ENCODE peak calls at places on chromosomes 13 and 19, in five cellular contexts. One of them, this sample, is unnamed.

GRCh38 chr19:33432408-33433170 is 59.1 kb downstream of the CEBPG start:
- DNase-seq in brain microvascular endothelial cell: no peak
- DNase-seq in Peyer's patch: peak
- DNase-seq in suprapubic skin: no peak
- DNase-seq in dorsolateral prefrontal cortex: peak
- DNase-seq in this sample: no peak

GRCh38 chr13:86758116-86758515 is 913.1 kb upstream of the SLITRK5 start:
- DNase-seq in Peyer's patch: no peak
- DNase-seq in brain microvascular endothelial cell: no peak
- DNase-seq in suprapubic skin: no peak
- DNase-seq in dorsolateral prefrontal cortex: no peak
- DNase-seq in this sample: no peak

GRCh38 chr13:76944457-76944856 is 3.9 kb upstream of the ACOD1 start:
- DNase-seq in dorsolateral prefrontal cortex: no peak
- DNase-seq in suprapubic skin: no peak
- DNase-seq in brain microvascular endothelial cell: peak
- DNase-seq in Peyer's patch: no peak
- DNase-seq in this sample: no peak

GRCh38 chr19:2970201-2970838 is 7.0 kb upstream of the TLE6 start:
- DNase-seq in suprapubic skin: no peak
- DNase-seq in Peyer's patch: no peak
- DNase-seq in dorsolateral prefrontal cortex: no peak
- DNase-seq in brain microvascular endothelial cell: no peak
- DNase-seq in this sample: no peak

GRCh38 chr19:30224689-30225606 is 147.2 kb upstream of the ZNF536 start:
- DNase-seq in dorsolateral prefrontal cortex: no peak
- DNase-seq in brain microvascular endothelial cell: no peak
- DNase-seq in Peyer's patch: no peak
- DNase-seq in suprapubic skin: no peak
- DNase-seq in this sample: no peak

GRCh38 chr19:50214699-50215543 is 11.5 kb downstream of the MYH14 start:
- DNase-seq in brain microvascular endothelial cell: no peak
- DNase-seq in Peyer's patch: peak
- DNase-seq in suprapubic skin: peak
- DNase-seq in dorsolateral prefrontal cortex: no peak
- DNase-seq in this sample: no peak

GRCh38 chr13:86792153-86792651 is 879.0 kb upstream of the SLITRK5 start:
- DNase-seq in suprapubic skin: peak
- DNase-seq in dorsolateral prefrontal cortex: no peak
- DNase-seq in brain microvascular endothelial cell: no peak
- DNase-seq in Peyer's patch: no peak
- DNase-seq in this sample: no peak

GRCh38 chr13:36548129-36548528 is 115.8 kb downstream of the CCNA1 start:
- DNase-seq in dorsolateral prefrontal cortex: no peak
- DNase-seq in Peyer's patch: no peak
- DNase-seq in suprapubic skin: no peak
- DNase-seq in brain microvascular endothelial cell: no peak
- DNase-seq in this sample: no peak

GRCh38 chr13:26229080-26229615 is 7.0 kb upstream of the RNF6 start:
- DNase-seq in suprapubic skin: no peak
- DNase-seq in Peyer's patch: no peak
- DNase-seq in dorsolateral prefrontal cortex: no peak
- DNase-seq in brain microvascular endothelial cell: no peak
- DNase-seq in this sample: no peak

GRCh38 chr19:5093297-5093858 is 124.5 kb downstream of the KDM4B start:
- DNase-seq in Peyer's patch: no peak
- DNase-seq in brain microvascular endothelial cell: no peak
- DNase-seq in dorsolateral prefrontal cortex: no peak
- DNase-seq in suprapubic skin: no peak
- DNase-seq in this sample: no peak

GRCh38 chr19:18832331-18833140 is 777 bp downstream of the UPF1 start:
- DNase-seq in dorsolateral prefrontal cortex: no peak
- DNase-seq in suprapubic skin: no peak
- DNase-seq in brain microvascular endothelial cell: peak
- DNase-seq in Peyer's patch: peak
- DNase-seq in this sample: no peak

DNA sequence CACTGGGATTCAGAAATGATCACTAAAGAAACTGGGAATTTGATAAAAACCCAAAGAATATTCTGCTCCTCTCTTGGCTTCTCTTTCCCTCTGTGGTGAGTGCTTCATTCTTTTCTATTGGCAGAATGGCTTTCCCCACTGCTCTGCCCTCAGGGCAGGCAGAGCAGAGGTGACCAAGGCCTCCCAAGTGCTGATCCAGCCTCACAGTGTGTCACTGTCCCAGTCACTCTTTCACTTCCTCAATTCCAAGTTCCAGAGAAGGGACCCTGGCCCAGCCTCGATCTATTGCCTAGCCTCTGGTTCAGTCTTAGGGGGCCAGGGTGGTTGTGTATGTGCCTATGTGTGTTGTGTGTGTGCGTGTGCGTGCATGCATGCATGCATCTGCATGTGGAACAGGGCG is 180.6 kb upstream of the TMTC4 start:
- DNase-seq in brain microvascular endothelial cell: no peak
- DNase-seq in Peyer's patch: no peak
- DNase-seq in dorsolateral prefrontal cortex: no peak
- DNase-seq in suprapubic skin: no peak
- DNase-seq in this sample: no peak
- H3K4me3 ChIP-seq in brain microvascular endothelial cell: no peak
- H3K4me3 ChIP-seq in Peyer's patch: no peak
- H3K4me3 ChIP-seq in dorsolateral prefrontal cortex: no peak
- H3K4me3 ChIP-seq in suprapubic skin: no peak
- H3K4me3 ChIP-seq in this sample: no peak

GRCh38 chr19:419721-420515 is 11.0 kb upstream of the C2CD4C start:
- DNase-seq in Peyer's patch: no peak
- DNase-seq in brain microvascular endothelial cell: no peak
- DNase-seq in suprapubic skin: no peak
- DNase-seq in dorsolateral prefrontal cortex: no peak
- DNase-seq in this sample: no peak

GRCh38 chr19:423691-424466 is 14.9 kb upstream of the C2CD4C start:
- DNase-seq in Peyer's patch: no peak
- DNase-seq in dorsolateral prefrontal cortex: no peak
- DNase-seq in brain microvascular endothelial cell: no peak
- DNase-seq in suprapubic skin: no peak
- DNase-seq in this sample: no peak

GRCh38 chr19:424546-424945 is 15.6 kb upstream of the C2CD4C start:
- DNase-seq in dorsolateral prefrontal cortex: no peak
- DNase-seq in suprapubic skin: no peak
- DNase-seq in Peyer's patch: no peak
- DNase-seq in brain microvascular endothelial cell: no peak
- DNase-seq in this sample: no peak

GRCh38 chr19:425056-425455 is 16.1 kb upstream of the C2CD4C start:
- DNase-seq in suprapubic skin: no peak
- DNase-seq in dorsolateral prefrontal cortex: peak
- DNase-seq in Peyer's patch: no peak
- DNase-seq in brain microvascular endothelial cell: no peak
- DNase-seq in this sample: no peak

GRCh38 chr19:422213-422916 is 13.4 kb upstream of the C2CD4C start:
- DNase-seq in Peyer's patch: no peak
- DNase-seq in suprapubic skin: no peak
- DNase-seq in brain microvascular endothelial cell: no peak
- DNase-seq in dorsolateral prefrontal cortex: peak
- DNase-seq in this sample: no peak
- TF ChIP-seq CTCF in Peyer's patch: no peak
- TF ChIP-seq CTCF in suprapubic skin: no peak
- TF ChIP-seq CTCF in brain microvascular endothelial cell: no peak
- TF ChIP-seq CTCF in dorsolateral prefrontal cortex: no peak
- TF ChIP-seq CTCF in this sample: no peak

GRCh38 chr13:70424928-70425327 is 316.7 kb upstream of the KLHL1 start:
- DNase-seq in brain microvascular endothelial cell: no peak
- DNase-seq in suprapubic skin: no peak
- DNase-seq in Peyer's patch: no peak
- DNase-seq in dorsolateral prefrontal cortex: no peak
- DNase-seq in this sample: no peak
- H3K4me3 ChIP-seq in brain microvascular endothelial cell: no peak
- H3K4me3 ChIP-seq in suprapubic skin: no peak
- H3K4me3 ChIP-seq in Peyer's patch: no peak
- H3K4me3 ChIP-seq in dorsolateral prefrontal cortex: no peak
- H3K4me3 ChIP-seq in this sample: no peak

DNA sequence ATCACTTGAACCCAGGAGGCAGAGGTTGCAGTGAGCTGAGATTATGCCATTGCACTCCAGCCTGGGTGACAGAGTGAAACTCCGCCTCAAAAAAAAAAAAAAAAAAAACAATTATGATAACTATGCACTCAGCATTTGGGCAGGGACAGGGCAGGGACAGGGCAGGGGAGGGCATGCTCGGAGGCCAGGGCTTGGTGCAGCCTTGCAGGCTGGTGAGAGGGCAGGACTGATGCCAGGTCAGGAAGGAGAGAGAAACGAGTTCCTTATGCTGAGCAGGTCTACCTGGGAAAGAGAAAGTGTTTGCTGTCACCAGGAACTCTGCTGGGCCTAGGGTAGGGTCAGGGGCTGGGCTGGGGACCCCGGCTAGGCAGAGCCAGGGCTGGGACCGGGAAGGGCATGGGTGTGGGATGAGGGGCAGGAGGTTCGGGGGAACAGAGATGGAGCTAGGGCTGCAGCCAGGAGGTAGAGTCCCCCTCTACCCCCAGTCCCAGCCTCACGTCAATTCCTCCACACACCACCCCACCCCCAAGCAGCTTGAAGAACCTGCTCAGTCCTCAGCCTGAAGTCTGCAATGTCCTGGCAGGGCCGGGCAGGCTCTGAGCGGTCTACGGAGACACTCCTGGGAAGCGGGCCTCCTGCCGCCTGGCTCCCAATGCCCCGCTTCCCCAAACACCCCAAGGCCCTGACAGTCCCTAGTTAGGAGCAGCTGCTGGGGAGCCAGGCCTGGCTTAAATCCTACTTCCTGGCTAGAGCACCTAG is 2.8 kb downstream of the FXYD3 start:
- DNase-seq in brain microvascular endothelial cell: no peak
- DNase-seq in suprapubic skin: no peak
- DNase-seq in dorsolateral prefrontal cortex: no peak
- DNase-seq in Peyer's patch: no peak
- DNase-seq in this sample: no peak
- TF ChIP-seq CTCF in brain microvascular endothelial cell: no peak
- TF ChIP-seq CTCF in suprapubic skin: no peak
- TF ChIP-seq CTCF in dorsolateral prefrontal cortex: no peak
- TF ChIP-seq CTCF in Peyer's patch: no peak
- TF ChIP-seq CTCF in this sample: no peak

DNA sequence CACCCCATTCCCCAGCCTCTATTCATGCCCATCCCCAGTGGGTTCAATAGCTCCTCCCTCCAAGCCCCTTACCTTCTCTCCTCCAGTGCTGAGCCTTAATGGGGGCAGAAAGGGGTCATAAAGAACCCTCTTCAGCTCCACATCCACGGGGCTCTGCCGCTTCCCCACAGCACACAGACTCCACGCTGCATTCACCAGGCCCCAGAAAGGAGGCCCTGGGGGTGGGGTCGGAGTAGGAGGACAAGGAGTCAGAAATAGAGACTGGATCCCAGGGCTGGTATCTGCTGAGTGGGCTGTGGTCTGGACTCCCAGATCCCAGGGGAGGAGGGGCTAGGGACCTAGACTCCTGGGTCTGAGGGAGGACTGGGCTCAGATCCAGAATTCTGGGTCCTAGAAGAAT is 1.6 kb downstream of the CA11 start:
- DNase-seq in brain microvascular endothelial cell: no peak
- DNase-seq in Peyer's patch: no peak
- DNase-seq in dorsolateral prefrontal cortex: no peak
- DNase-seq in suprapubic skin: no peak
- DNase-seq in this sample: no peak
- H3K4me3 ChIP-seq in brain microvascular endothelial cell: no peak
- H3K4me3 ChIP-seq in Peyer's patch: no peak
- H3K4me3 ChIP-seq in dorsolateral prefrontal cortex: peak
- H3K4me3 ChIP-seq in suprapubic skin: no peak
- H3K4me3 ChIP-seq in this sample: peak

GRCh38 chr19:46489445-46490272 is 6.0 kb downstream of the PNMA8B start:
- DNase-seq in brain microvascular endothelial cell: peak
- DNase-seq in dorsolateral prefrontal cortex: peak
- DNase-seq in suprapubic skin: peak
- DNase-seq in Peyer's patch: no peak
- DNase-seq in this sample: no peak
- TF ChIP-seq CTCF in brain microvascular endothelial cell: peak
- TF ChIP-seq CTCF in dorsolateral prefrontal cortex: peak
- TF ChIP-seq CTCF in suprapubic skin: peak
- TF ChIP-seq CTCF in Peyer's patch: peak
- TF ChIP-seq CTCF in this sample: peak